ENCODE peak calls at places on chromosomes 3 and 15, in nine cellular contexts. O, H, G, V, E, C, K, P and Y are unnamed samples.

GRCh38 chr3:51382947-51383578 is 2.0 kb upstream of the MANF start:
- DNase-seq in O (no peak), H (no peak), G (no peak), V (no peak), E (no peak), C (no peak), K (no peak), P (no peak), Y (no peak)

GRCh38 chr15:68653795-68654194 is 75.0 kb downstream of the CORO2B start:
- DNase-seq in O (no peak), H (no peak), G (no peak), V (no peak), E (no peak), C (peak; percentile 86), K (peak; percentile 30), P (no peak), Y (no peak)

GRCh38 chr3:47163023-47163989 is 607 bp downstream of the SETD2 start:
- DNase-seq in O (peak; percentile 29), H (peak; percentile 37), G (peak; percentile 56), V (peak; percentile 60), E (peak; percentile 20), C (peak; percentile 40), K (peak; percentile 64), P (no peak), Y (peak; percentile 23)

GRCh38 chr3:45565341-45565740 is 29.2 kb upstream of the LIMD1 start:
- DNase-seq in O (no peak), H (no peak), G (no peak), V (no peak), E (no peak), C (no peak), K (no peak), P (no peak), Y (no peak)

GRCh38 chr3:46479696-46480095 is 15.0 kb upstream of the LTF start:
- DNase-seq in O (no peak), H (no peak), G (no peak), V (no peak), E (no peak), C (no peak), K (no peak), P (no peak), Y (no peak)

GRCh38 chr15:66899555-66900350 is 165.6 kb upstream of the SMAD3 start:
- DNase-seq in O (no peak), H (no peak), G (no peak), V (no peak), E (no peak), C (no peak), K (no peak), P (no peak), Y (no peak)

GRCh38 chr3:42161050-42161935 is 70.1 kb downstream of the TRAK1 start:
- DNase-seq in O (no peak), H (peak; percentile 35), G (no peak), V (no peak), E (no peak), C (no peak), K (no peak), P (no peak), Y (no peak)

GRCh38 chr15:50248994-50249586 is 16.4 kb downstream of the HDC start:
- DNase-seq in O (no peak), H (no peak), G (no peak), V (no peak), E (no peak), C (no peak), K (no peak), P (no peak), Y (no peak)

GRCh38 chr3:77281721-77282120 is 241.8 kb downstream of the ROBO2 start:
- DNase-seq in O (no peak), H (no peak), G (no peak), V (no peak), E (no peak), C (no peak), K (no peak), P (no peak), Y (peak; percentile 57)

GRCh38 chr15:40217166-40217785 is 21.6 kb upstream of the PAK6 start:
- DNase-seq in O (peak; percentile 68), H (peak; percentile 83), G (peak; percentile 50), V (no peak), E (no peak), C (peak; percentile 69), K (no peak), P (peak; percentile 46), Y (peak; percentile 92)

GRCh38 chr3:42122261-42123011 is 31.3 kb downstream of the TRAK1 start:
- DNase-seq in O (no peak), H (no peak), G (no peak), V (no peak), E (no peak), C (no peak), K (no peak), P (no peak), Y (no peak)